ENCODE peak calls at places on chromosomes 7 and 10, in eight cellular contexts. J is stimulated activated CD4-positive, alpha-beta T cell treated with anti-CD3 and anti-CD28 coated beads, Interleukin-15, amount 100 ng/mL, for 1 hour; O is NCI-H2029 treated with DMSO at 0.1 percent for 48 hours; G is stimulated activated CD8-positive, alpha-beta memory T cell treated with anti-CD3 and anti-CD28 coated beads, Interleukin-15, amount 100 ng/mL, for 48 hours; C is chondrocyte; Y is MCF 10A; X is Right ventricle myocardium inferior; H is CMK. B is an unnamed sample.
A peak's percentile ranks its signal among the peaks of the same experiment; 100 is the strongest.

GRCh38 chr10:93921338-93921737 is 27.6 kb downstream of the SLC35G1 start:
- DNase-seq in G (no peak), X (no peak), O (no peak), H (no peak), C (no peak), Y (peak; percentile 9), J (no peak), B (peak; percentile 45)

GRCh38 chr7:27150568-27151340 is 1.6 kb downstream of the HOXA3 start:
- DNase-seq in H (no peak), C (peak; percentile 74), G (peak; percentile 45), J (peak; percentile 60), O (no peak), X (peak; percentile 83), Y (peak; percentile 72), B (peak; percentile 72)

GRCh38 chr7:132836746-132837145 is 245.1 kb downstream of the CHCHD3 start:
- DNase-seq in H (no peak), G (no peak), O (no peak), C (no peak), Y (peak; percentile 6), X (no peak), J (no peak), B (no peak)

GRCh38 chr7:139845443-139845805 is 16.4 kb downstream of the TBXAS1 start:
- DNase-seq in X (no peak), G (no peak), Y (peak; percentile 73), O (no peak), J (no peak), H (no peak), C (no peak), B (no peak)

GRCh38 chr7:7737674-7738073 is 19.3 kb upstream of the RPA3 start:
- DNase-seq in Y (no peak), H (no peak), X (no peak), G (no peak), O (no peak), J (no peak), C (no peak), B (no peak)

GRCh38 chr10:125060851-125061556 is 99.4 kb downstream of the CTBP2 start:
- DNase-seq in C (peak; percentile 97), J (peak; percentile 6), X (peak; percentile 92), G (peak; percentile 17), O (no peak), Y (peak; percentile 75), H (no peak), B (peak; percentile 95)

GRCh38 chr10:131242007-131242406 is 69.5 kb downstream of the TCERG1L start:
- DNase-seq in J (no peak), Y (no peak), C (no peak), H (no peak), X (no peak), O (no peak), G (no peak), B (no peak)

GRCh38 chr10:95384011-95384704 is 93.4 kb upstream of the PDLIM1 start:
- DNase-seq in X (no peak), J (no peak), H (no peak), O (no peak), C (no peak), Y (no peak), G (peak; percentile 11), B (no peak)

GRCh38 chr7:128879939-128880746 is 17.5 kb downstream of the ATP6V1F start:
- DNase-seq in J (no peak), Y (peak; percentile 70), O (no peak), H (no peak), G (no peak), X (peak; percentile 76), C (peak; percentile 90), B (peak; percentile 82)

GRCh38 chr7:151743481-151743983 is 133.4 kb downstream of the PRKAG2 start:
- DNase-seq in G (no peak), C (no peak), O (no peak), H (no peak), J (no peak), X (no peak), Y (no peak), B (no peak)

GRCh38 chr10:116272497-116273221 is at the start of gene GFRA1:
- DNase-seq in H (no peak), Y (no peak), O (no peak), J (no peak), G (no peak), X (no peak), C (no peak), B (peak; percentile 71)

GRCh38 chr7:29040570-29040906 is 82.4 kb upstream of the TRIL start:
- DNase-seq in Y (no peak), J (no peak), X (no peak), G (no peak), O (no peak), H (no peak), C (no peak), B (no peak)

GRCh38 chr7:137923380-137923779 is 76.6 kb upstream of the DGKI start:
- DNase-seq in Y (peak; percentile 57), G (no peak), J (no peak), O (no peak), X (no peak), H (no peak), C (no peak), B (no peak)

GRCh38 chr7:30751696-30752273 is at the start of gene INMT:
- DNase-seq in J (no peak), O (no peak), C (no peak), G (no peak), H (no peak), Y (no peak), X (no peak), B (peak; percentile 88)

GRCh38 chr10:63603709-63604445 is 82.7 kb downstream of the REEP3 start:
- DNase-seq in O (no peak), Y (peak; percentile 39), H (no peak), C (no peak), X (no peak), J (no peak), G (no peak), B (no peak)

GRCh38 chr7:104951546-104951945 is 62.5 kb upstream of the KMT2E start:
- DNase-seq in X (no peak), H (no peak), C (no peak), G (no peak), O (no peak), J (no peak), Y (no peak), B (peak; percentile 72)

GRCh38 chr7:44608916-44609648 is 2.7 kb downstream of the OGDH start:
- DNase-seq in Y (no peak), J (no peak), G (no peak), C (no peak), H (no peak), O (no peak), X (no peak), B (no peak)

GRCh38 chr10:35838080-35838479 is 196.0 kb upstream of the FZD8 start:
- DNase-seq in G (no peak), J (no peak), Y (no peak), X (no peak), O (no peak), H (no peak), C (no peak), B (no peak)

GRCh38 chr10:102669206-102670064 is 25.2 kb downstream of the TRIM8 start:
- DNase-seq in O (no peak), X (no peak), G (no peak), C (no peak), H (no peak), J (no peak), Y (peak; percentile 57), B (peak; percentile 76)

B was measured in right cardiac atrium.